ENCODE peak calls at places on chromosomes 12 and 14, in seven cellular contexts. G, Y, T, U, I, E and C are unnamed samples.
A peak's percentile ranks its signal among the peaks of the same experiment; 100 is the strongest.

GRCh38 chr12:77349703-77350102 is 284.3 kb upstream of the E2F7 start:
- DNase-seq in G (no peak), Y (no peak), U (no peak), T (no peak), I (no peak), E (no peak), C (no peak)

GRCh38 chr12:27163048-27163715 is 80.8 kb upstream of the C12orf71 start:
- DNase-seq in I (peak; percentile 16), T (no peak), U (no peak), Y (no peak), E (no peak), G (peak; percentile 57), C (no peak)

GRCh38 chr12:28258998-28259397 is 68.7 kb downstream of the CCDC91 start:
- DNase-seq in G (peak; percentile 31), Y (no peak), U (no peak), I (no peak), T (no peak), E (no peak), C (no peak)

GRCh38 chr12:7501031-7501585 is 2.5 kb downstream of the CD163 start:
- DNase-seq in Y (no peak), U (no peak), I (no peak), E (no peak), G (peak; percentile 45), T (no peak), C (no peak)

GRCh38 chr12:77231548-77231947 is 166.2 kb upstream of the E2F7 start:
- DNase-seq in Y (no peak), U (peak; percentile 71), I (no peak), T (peak; percentile 68), E (peak; percentile 68), G (peak; percentile 47), C (peak; percentile 23)

GRCh38 chr14:65180725-65181025 is 78.4 kb upstream of the MAX start:
- DNase-seq in U (no peak), T (no peak), E (no peak), I (no peak), Y (no peak), G (no peak), C (no peak)

GRCh38 chr12:1808036-1808797 is 12.1 kb upstream of the LRTM2 start:
- DNase-seq in E (no peak), U (no peak), Y (no peak), G (no peak), T (no peak), I (no peak), C (no peak)

GRCh38 chr14:64736271-64737131 is 32.3 kb downstream of the PLEKHG3 start:
- DNase-seq in T (no peak), G (no peak), I (peak; percentile 46), Y (no peak), U (no peak), E (no peak), C (no peak)

GRCh38 chr12:14638066-14638465 is 58.3 kb downstream of the GUCY2C start:
- DNase-seq in U (no peak), I (no peak), Y (no peak), T (no peak), G (no peak), E (no peak), C (no peak)

GRCh38 chr12:23891115-23891514 is 58.4 kb downstream of the SOX5 start:
- DNase-seq in G (no peak), E (no peak), Y (no peak), U (no peak), T (no peak), I (no peak), C (no peak)

GRCh38 chr12:111505601-111506036 is 93.5 kb downstream of the ATXN2 start:
- DNase-seq in E (no peak), T (no peak), I (no peak), U (no peak), Y (no peak), G (no peak), C (no peak)

GRCh38 chr14:89165189-89165809 is 251.7 kb downstream of the FOXN3 start:
- DNase-seq in U (peak; percentile 96), I (no peak), T (peak; percentile 64), G (no peak), E (no peak), Y (no peak), C (no peak)